ENCODE peak calls at places on chromosome 18, in seven cellular contexts. Z is T47D; R is effector memory CD8-positive, alpha-beta T cell; C is T-cell; Y is HT1080; B is Daoy; J is omental fat pad. D is an unnamed sample.

GRCh38 chr18:75408554-75409506 is 18.7 kb downstream of the SMIM21 start:
- DNase-seq in Z (no peak), R (no peak), C (no peak), Y (peak; percentile 99), B (peak; percentile 95), J (no peak), D (peak; percentile 96)

GRCh38 chr18:44627245-44627644 is 53.4 kb upstream of the SETBP1 start:
- DNase-seq in Z (no peak), R (no peak), C (no peak), Y (peak; percentile 74), B (peak; percentile 15), J (no peak), D (peak; percentile 1)

GRCh38 chr18:43705850-43706249 is 428.6 kb upstream of the SYT4 start:
- DNase-seq in Z (no peak), R (no peak), C (no peak), Y (no peak), B (no peak), J (no peak), D (no peak)

GRCh38 chr18:34358923-34359322 is 134.2 kb upstream of the NOL4 start:
- DNase-seq in Z (no peak), R (no peak), C (no peak), Y (no peak), B (no peak), J (no peak), D (no peak)

GRCh38 chr18:74745658-74746403 is 148.2 kb downstream of the ZNF407 start:
- DNase-seq in Z (no peak), R (no peak), C (no peak), Y (peak; percentile 80), B (peak; percentile 68), J (no peak), D (peak; percentile 73)

GRCh38 chr18:22194151-22194598 is 24.8 kb downstream of the GATA6 start:
- DNase-seq in Z (no peak), R (no peak), C (no peak), Y (no peak), B (no peak), J (no peak), D (no peak)

GRCh38 chr18:43078485-43079092 is 36.9 kb downstream of the RIT2 start:
- DNase-seq in Z (no peak), R (no peak), C (no peak), Y (no peak), B (no peak), J (no peak), D (no peak)

GRCh38 chr18:55096261-55097026 is 137.2 kb upstream of the CCDC68 start:
- DNase-seq in Z (peak; percentile 9), R (no peak), C (no peak), Y (peak; percentile 72), B (peak; percentile 53), J (no peak), D (peak; percentile 63)

GRCh38 chr18:59459352-59460059 is 100.4 kb upstream of the LMAN1 start:
- DNase-seq in Z (peak; percentile 18), R (no peak), C (no peak), Y (peak; percentile 25), B (peak; percentile 12), J (no peak), D (peak; percentile 57)

GRCh38 chr18:37572736-37573135 is 7.1 kb upstream of the CELF4 start:
- DNase-seq in Z (no peak), R (no peak), C (no peak), Y (no peak), B (no peak), J (no peak), D (no peak)

GRCh38 chr18:8943900-8944870 is 158.3 kb upstream of the NDUFV2 start:
- DNase-seq in Z (no peak), R (no peak), C (no peak), Y (peak; percentile 94), B (peak; percentile 22), J (no peak), D (peak; percentile 33)

GRCh38 chr18:8747440-8747937 is 42.1 kb downstream of the MTCL1 start:
- DNase-seq in Z (no peak), R (no peak), C (no peak), Y (peak; percentile 79), B (peak; percentile 26), J (no peak), D (no peak)

GRCh38 chr18:8319798-8320477 is 289.3 kb upstream of the RAB12 start:
- DNase-seq in Z (no peak), R (no peak), C (no peak), Y (peak; percentile 74), B (no peak), J (no peak), D (no peak)

GRCh38 chr18:49406863-49407262 is 53.6 kb downstream of the DYM start:
- DNase-seq in Z (no peak), R (no peak), C (no peak), Y (no peak), B (no peak), J (no peak), D (no peak)

GRCh38 chr18:49044898-49045297 is 94.1 kb upstream of the SMAD7 start:
- DNase-seq in Z (no peak), R (no peak), C (no peak), Y (no peak), B (no peak), J (no peak), D (no peak)

D was measured in RKO.